ENCODE peak calls at places on chromosomes 13 and 19, in eight cellular contexts. Z, B, C, W, S, G, E and I are unnamed samples.

GRCh38 chr19:45863840-45864628 is at the start of gene FOXA3:
- DNase-seq in Z (peak; percentile 41), B (no peak), C (peak; percentile 40), W (peak; percentile 83), S (peak; percentile 49), G (peak; percentile 60), E (peak; percentile 25), I (peak; percentile 31)

GRCh38 chr19:10352764-10353671 is 13.6 kb upstream of the ICAM3 start:
- DNase-seq in Z (no peak), B (no peak), C (no peak), W (no peak), S (no peak), G (no peak), E (no peak), I (no peak)

GRCh38 chr19:15374105-15374651 is 5.4 kb downstream of the AKAP8 start:
- DNase-seq in Z (no peak), B (no peak), C (no peak), W (no peak), S (no peak), G (no peak), E (no peak), I (no peak)

GRCh38 chr19:49497047-49497789 is 984 bp downstream of the RPS11 start:
- DNase-seq in Z (peak; percentile 71), B (no peak), C (peak; percentile 68), W (peak; percentile 74), S (peak; percentile 59), G (peak; percentile 43), E (peak; percentile 63), I (peak; percentile 49)

GRCh38 chr19:2081873-2082810 is 14.0 kb downstream of the MOB3A start:
- DNase-seq in Z (no peak), B (no peak), C (no peak), W (no peak), S (no peak), G (peak; percentile 72), E (no peak), I (no peak)

GRCh38 chr13:95779522-95779921 is 102.6 kb downstream of the DNAJC3 start:
- DNase-seq in Z (no peak), B (no peak), C (no peak), W (no peak), S (no peak), G (no peak), E (no peak), I (no peak)

GRCh38 chr19:6476155-6476895 is 5.3 kb downstream of the DENND1C start:
- DNase-seq in Z (peak; percentile 38), B (no peak), C (peak; percentile 34), W (peak; percentile 92), S (peak; percentile 56), G (peak; percentile 74), E (peak; percentile 46), I (peak; percentile 52)

GRCh38 chr13:113637262-113638160 is 20.5 kb downstream of the ATP4B start:
- DNase-seq in Z (no peak), B (no peak), C (no peak), W (no peak), S (no peak), G (peak; percentile 12), E (no peak), I (peak; percentile 58)

GRCh38 chr19:47469719-47470118 is 2.0 kb downstream of the SLC8A2 start:
- DNase-seq in Z (no peak), B (no peak), C (no peak), W (no peak), S (no peak), G (no peak), E (no peak), I (no peak)

GRCh38 chr19:55083004-55083850 is 7.6 kb downstream of the EPS8L1 start:
- DNase-seq in Z (no peak), B (no peak), C (no peak), W (no peak), S (no peak), G (no peak), E (no peak), I (no peak)

GRCh38 chr13:50796463-50796862 is 47.0 kb downstream of the DLEU7 start:
- DNase-seq in Z (no peak), B (no peak), C (no peak), W (no peak), S (no peak), G (no peak), E (no peak), I (no peak)

GRCh38 chr13:40116008-40116407 is 460.5 kb downstream of the COG6 start:
- DNase-seq in Z (peak; percentile 76), B (no peak), C (peak; percentile 80), W (peak; percentile 73), S (no peak), G (no peak), E (peak; percentile 99), I (peak; percentile 58)

GRCh38 chr19:45995715-45996385 is 583 bp downstream of the CCDC61 start:
- DNase-seq in Z (no peak), B (no peak), C (peak; percentile 39), W (peak; percentile 48), S (no peak), G (no peak), E (peak; percentile 65), I (no peak)

GRCh38 chr19:3366761-3367571 is 583 bp downstream of the NFIC start:
- DNase-seq in Z (peak; percentile 45), B (no peak), C (peak; percentile 29), W (peak; percentile 71), S (no peak), G (no peak), E (no peak), I (no peak)

GRCh38 chr13:99866781-99867180 is 104.8 kb downstream of the ZIC5 start:
- DNase-seq in Z (no peak), B (no peak), C (no peak), W (no peak), S (no peak), G (no peak), E (no peak), I (peak; percentile 66)

GRCh38 chr19:8571006-8571411 is 6.2 kb downstream of the MYO1F start:
- DNase-seq in Z (peak; percentile 86), B (no peak), C (peak; percentile 74), W (peak; percentile 69), S (no peak), G (peak; percentile 69), E (peak; percentile 59), I (peak; percentile 88)

GRCh38 chr19:8673281-8673891 is 25.2 kb downstream of the ACTL9 start:
- DNase-seq in Z (no peak), B (no peak), C (no peak), W (no peak), S (no peak), G (no peak), E (no peak), I (no peak)